ENCODE peak calls at places on chromosomes 13 and 19, in nine cellular contexts. R is transverse colon, I is ovary, O is ascending aorta, Y is IMR-90, L is uterus, C is dorsolateral prefrontal cortex, M is tibial artery, N is kidney epithelial cell. J is an unnamed sample.

GRCh38 chr13:35716644-35717170 is 240.2 kb upstream of the MAB21L1 start:
- DNase-seq in Y (no peak), N (no peak), M (no peak), I (no peak), O (no peak), L (no peak), R (no peak), C (no peak), J (no peak)

GRCh38 chr19:45691516-45692186 is at the start of gene SNRPD2:
- DNase-seq in Y (peak; percentile 95), C (peak; percentile 92), I (peak; percentile 95), O (peak; percentile 96), M (peak; percentile 94), L (peak; percentile 93), N (peak; percentile 75), R (peak; percentile 95), J (peak; percentile 93)

GRCh38 chr13:94362411-94362909 is 117.0 kb downstream of the DCT start:
- DNase-seq in C (no peak), Y (peak; percentile 95), M (peak; percentile 58), N (peak; percentile 63), I (no peak), L (peak; percentile 63), R (peak; percentile 50), O (peak; percentile 78), J (peak; percentile 59)

GRCh38 chr19:50268046-50268445 is 61.1 kb downstream of the KCNC3 start:
- DNase-seq in R (no peak), I (no peak), C (no peak), N (no peak), O (no peak), Y (no peak), L (no peak), M (no peak), J (no peak)

GRCh38 chr13:73984949-73985691 is 149.1 kb downstream of the KLF12 start:
- DNase-seq in M (no peak), I (no peak), R (no peak), O (no peak), Y (no peak), N (no peak), L (no peak), C (no peak), J (peak; percentile 34)

GRCh38 chr19:1855828-1856255 is 7.5 kb downstream of the KLF16 start:
- DNase-seq in Y (peak; percentile 23), C (no peak), M (no peak), N (no peak), L (no peak), R (no peak), I (no peak), O (no peak), J (no peak)

GRCh38 chr19:38047641-38048040 is 140.6 kb downstream of the SIPA1L3 start:
- DNase-seq in Y (no peak), I (no peak), N (no peak), R (no peak), L (no peak), M (no peak), O (no peak), C (no peak), J (no peak)

GRCh38 chr19:51772977-51773376 is 12.0 kb downstream of the FPR2 start:
- DNase-seq in L (no peak), I (no peak), C (no peak), Y (no peak), O (no peak), R (no peak), M (no peak), N (no peak), J (no peak)

GRCh38 chr19:5563941-5564612 is 3.7 kb downstream of the TINCR start:
- DNase-seq in M (no peak), Y (peak; percentile 37), I (no peak), R (no peak), O (no peak), C (no peak), L (no peak), N (peak; percentile 10), J (no peak)

GRCh38 chr19:54457773-54458647 is 5.6 kb downstream of the LENG9 start:
- DNase-seq in Y (no peak), R (no peak), O (no peak), L (no peak), N (no peak), M (no peak), C (no peak), I (no peak), J (no peak)

GRCh38 chr19:16073988-16074387 is 2.3 kb upstream of the TPM4 start:
- DNase-seq in Y (no peak), O (no peak), M (no peak), N (no peak), I (no peak), R (no peak), L (no peak), C (no peak), J (no peak)

GRCh38 chr13:98377635-98378378 is 199.1 kb downstream of the STK24 start:
- DNase-seq in Y (no peak), M (no peak), N (no peak), I (no peak), L (no peak), C (no peak), R (no peak), O (no peak), J (no peak)

GRCh38 chr13:98370806-98371553 is 193.9 kb upstream of the RNF113B start:
- DNase-seq in O (no peak), M (peak; percentile 34), C (no peak), N (no peak), L (peak; percentile 72), R (peak; percentile 31), Y (peak; percentile 97), I (peak; percentile 81), J (no peak)

GRCh38 chr13:98371624-98372023 is 194.6 kb upstream of the RNF113B start:
- DNase-seq in R (no peak), N (no peak), C (no peak), O (no peak), M (no peak), Y (no peak), L (no peak), I (no peak), J (no peak)

GRCh38 chr13:98372886-98373285 is 195.8 kb upstream of the RNF113B start:
- DNase-seq in I (no peak), L (no peak), Y (peak; percentile 87), R (no peak), N (peak; percentile 45), M (no peak), O (no peak), C (no peak), J (no peak)

DNA sequence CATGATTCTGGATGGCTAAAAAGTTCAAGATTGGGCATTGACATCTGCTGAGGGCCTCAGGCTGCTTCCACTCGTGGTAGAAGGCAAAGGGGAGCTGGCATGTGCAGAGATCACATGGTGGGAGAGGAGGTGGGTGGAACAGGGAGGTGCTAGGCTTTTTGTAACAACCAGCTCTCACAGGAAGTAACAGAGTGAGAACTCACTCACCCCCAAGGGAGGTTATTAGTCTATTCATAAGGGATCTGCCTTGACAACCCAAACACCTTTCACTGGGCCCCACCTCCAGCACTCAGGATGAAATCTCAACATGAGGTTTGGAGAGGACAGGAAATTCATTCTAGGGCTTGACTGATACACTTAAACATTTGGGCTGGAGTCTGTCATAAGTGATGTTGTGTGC is 197.7 kb upstream of the RNF113B start:
- DNase-seq in R (no peak), I (no peak), Y (no peak), M (no peak), C (no peak), O (no peak), L (no peak), N (no peak), J (no peak)
- H3K4me3 ChIP-seq in R (no peak overlapping the region), I (no peak overlapping the region), Y (no peak overlapping the region), M (no peak overlapping the region), C (no peak overlapping the region), O (no peak overlapping the region), L (no peak overlapping the region), N (no peak overlapping the region), J (no peak overlapping the region)

GRCh38 chr13:19927117-19927734 is 31.3 kb upstream of the ZMYM2 start:
- DNase-seq in I (no peak), O (no peak), C (no peak), Y (peak; percentile 31), N (no peak), M (no peak), L (no peak), R (no peak), J (no peak)
- TF ChIP-seq CTCF in I (no peak), O (peak; percentile 15), C (peak; percentile 49), Y (peak; percentile 49), N (peak; percentile 59), M (peak; percentile 49), L (peak; percentile 22), R (peak; percentile 52), J (peak; percentile 20)

GRCh38 chr19:11243798-11244169 is 4.4 kb downstream of the ANGPTL8 start:
- DNase-seq in N (no peak), O (no peak), C (no peak), L (no peak), I (no peak), Y (no peak), R (no peak), M (no peak), J (no peak)
- H3K4me3 ChIP-seq in N (no peak overlapping the region), O (no peak overlapping the region), C (peak overlapping the region; percentile 39), L (no peak overlapping the region), I (no peak overlapping the region), Y (no peak overlapping the region), R (no peak overlapping the region), M (no peak overlapping the region), J (no peak overlapping the region)

GRCh38 chr19:40320558-40320935 is 27.6 kb downstream of the C19orf47 start:
- DNase-seq in Y (no peak), I (peak; percentile 30), N (no peak), R (no peak), O (no peak), L (no peak), C (no peak), M (no peak), J (no peak)

GRCh38 chr19:40322951-40323615 is 25.1 kb downstream of the C19orf47 start:
- DNase-seq in R (no peak), L (no peak), Y (no peak), O (no peak), N (no peak), C (no peak), I (peak; percentile 16), M (no peak), J (no peak)

GRCh38 chr19:40322271-40322610 is 26.0 kb downstream of the C19orf47 start:
- DNase-seq in C (no peak), O (no peak), I (no peak), N (no peak), R (no peak), Y (no peak), L (no peak), M (no peak), J (no peak)

GRCh38 chr19:40321076-40321475 is 27.1 kb downstream of the C19orf47 start:
- DNase-seq in I (peak; percentile 19), L (no peak), R (no peak), Y (no peak), M (no peak), O (no peak), C (no peak), N (no peak), J (no peak)

GRCh38 chr19:40321566-40322270 is 26.5 kb downstream of the C19orf47 start:
- DNase-seq in O (no peak), R (no peak), C (no peak), L (no peak), M (no peak), N (no peak), I (peak; percentile 30), Y (no peak), J (no peak)
- TF ChIP-seq CTCF in O (no peak), R (no peak), C (no peak), L (no peak), M (no peak), N (no peak), I (no peak), Y (no peak), J (no peak)

GRCh38 chr13:61768175-61768574 is 352.5 kb upstream of the PCDH20 start:
- DNase-seq in O (no peak), I (no peak), Y (no peak), N (no peak), R (no peak), L (no peak), C (no peak), M (no peak), J (no peak)
- H3K4me3 ChIP-seq in O (no peak overlapping the region), I (no peak overlapping the region), Y (no peak overlapping the region), N (no peak overlapping the region), R (no peak overlapping the region), L (no peak overlapping the region), C (no peak overlapping the region), M (no peak overlapping the region), J (no peak overlapping the region)

J was measured in lung.